ENCODE peak calls at places on chromosomes 2 and 18, in six cellular contexts. O is astrocyte of the cerebellum, D is cardiac muscle cell, N is PC-9, G is B cell, C is GM23338. I is an unnamed sample.

GRCh38 chr2:38685116-38685735 is 19.3 kb downstream of the GALM start:
- DNase-seq in G (no peak), N (no peak), C (no peak), O (no peak), D (peak), I (no peak)

GRCh38 chr2:99066075-99066557 is 75.4 kb upstream of the C2orf15 start:
- DNase-seq in N (peak), O (peak), C (peak), G (no peak), D (peak), I (no peak)

GRCh38 chr2:157696036-157696435 is 67.4 kb upstream of the ACVR1C start:
- DNase-seq in O (no peak), D (no peak), G (no peak), C (no peak), N (no peak), I (no peak)

GRCh38 chr2:149612122-149612521 is 24.5 kb upstream of the MMADHC start:
- DNase-seq in G (no peak), D (peak), C (no peak), N (no peak), O (peak), I (no peak)

GRCh38 chr2:223519471-223519870 is 82.7 kb downstream of the SCG2 start:
- DNase-seq in N (no peak), D (no peak), G (no peak), O (no peak), C (no peak), I (no peak)

GRCh38 chr2:54656863-54657262 is 66.6 kb upstream of the EML6 start:
- DNase-seq in D (no peak), O (no peak), C (no peak), G (no peak), N (no peak), I (no peak)

GRCh38 chr18:5571592-5571991 is 27.8 kb upstream of the EPB41L3 start:
- DNase-seq in C (no peak), G (no peak), O (no peak), N (no peak), D (no peak), I (no peak)

GRCh38 chr2:121626777-121627524 is 22.3 kb downstream of the CLASP1 start:
- DNase-seq in C (no peak), D (peak), N (no peak), O (peak), G (no peak), I (no peak)

GRCh38 chr2:15949126-15949525 is 8.8 kb downstream of the MYCN start:
- DNase-seq in C (no peak), O (no peak), N (no peak), G (no peak), D (no peak), I (no peak)

GRCh38 chr2:20365249-20365817 is 14.7 kb upstream of the PUM2 start:
- DNase-seq in D (peak), O (no peak), C (no peak), G (no peak), N (peak), I (peak)

GRCh38 chr2:191209346-191209745 is 35.9 kb upstream of the MYO1B start:
- DNase-seq in G (no peak), D (peak), N (no peak), O (no peak), C (no peak), I (no peak)

GRCh38 chr2:229174794-229175529 is 96.1 kb downstream of the PID1 start:
- DNase-seq in O (no peak), G (no peak), N (no peak), D (peak), C (no peak), I (no peak)

GRCh38 chr2:141035846-141036420 is 1094.9 kb downstream of the LRP1B start:
- DNase-seq in N (no peak), O (no peak), D (no peak), C (peak), G (no peak), I (no peak)

GRCh38 chr2:176461686-176462376 is 192.6 kb downstream of the MTX2 start:
- DNase-seq in D (peak), C (no peak), N (no peak), G (no peak), O (peak), I (no peak)

GRCh38 chr2:188382107-188382506 is 90.4 kb downstream of the GULP1 start:
- DNase-seq in D (peak), O (no peak), N (no peak), G (no peak), C (no peak), I (no peak)

GRCh38 chr2:124027182-124027581 is 2.1 kb downstream of the CNTNAP5 start:
- DNase-seq in C (peak), N (no peak), D (peak), O (no peak), G (no peak), I (peak)

GRCh38 chr18:55925772-55926171 is 337.8 kb upstream of the TCF4 start:
- DNase-seq in D (no peak), N (no peak), G (no peak), O (no peak), C (no peak), I (no peak)

GRCh38 chr2:176534798-176535479 is 265.7 kb downstream of the MTX2 start:
- DNase-seq in D (peak), C (no peak), G (no peak), N (no peak), O (no peak), I (no peak)

GRCh38 chr18:36328916-36329315 is 31.4 kb downstream of the FHOD3 start:
- DNase-seq in G (no peak), D (no peak), C (no peak), O (no peak), N (no peak), I (no peak)

GRCh38 chr2:190235551-190235950 is 84.1 kb downstream of the HIBCH start:
- DNase-seq in D (no peak), N (no peak), O (no peak), G (no peak), C (no peak), I (no peak)

GRCh38 chr2:170917957-170918356 is 11.1 kb upstream of the GORASP2 start:
- DNase-seq in C (no peak), O (no peak), D (no peak), G (no peak), N (no peak), I (no peak)

GRCh38 chr2:31233741-31234689 is at the start of gene EHD3:
- DNase-seq in G (peak), O (peak), C (peak), N (peak), D (peak), I (peak)

GRCh38 chr2:174477772-174478171 is 9.1 kb downstream of the GPR155 start:
- DNase-seq in O (no peak), D (no peak), N (no peak), G (no peak), C (no peak), I (no peak)

GRCh38 chr2:10078001-10078400 is 2.2 kb downstream of the CYS1 start:
- DNase-seq in C (no peak), G (no peak), O (no peak), N (no peak), D (no peak), I (no peak)

GRCh38 chr2:189439342-189439741 is 1.9 kb upstream of the WDR75 start:
- DNase-seq in O (no peak), D (no peak), C (peak), G (no peak), N (no peak), I (no peak)

GRCh38 chr2:239725551-239725890 is 299.6 kb downstream of the NDUFA10 start:
- DNase-seq in C (no peak), G (no peak), D (no peak), N (no peak), O (no peak), I (no peak)

GRCh38 chr18:52504589-52504988 is 164.6 kb downstream of the DCC start:
- DNase-seq in C (no peak), O (no peak), G (no peak), N (no peak), D (no peak), I (no peak)

GRCh38 chr2:241855245-241855887 is 3.3 kb downstream of the PDCD1 start:
- DNase-seq in G (no peak), N (no peak), C (no peak), O (no peak), D (no peak), I (peak)

GRCh38 chr2:127516031-127516430 is 10.3 kb downstream of the IWS1 start:
- DNase-seq in G (no peak), N (no peak), O (peak), D (peak), C (no peak), I (no peak)

GRCh38 chr2:54834721-54835120 is 111.3 kb downstream of the EML6 start:
- DNase-seq in G (no peak), O (no peak), N (no peak), D (no peak), C (no peak), I (no peak)

GRCh38 chr2:237392186-237392585 is 21.8 kb downstream of the COL6A3 start:
- DNase-seq in O (no peak), D (no peak), G (no peak), N (no peak), C (no peak), I (no peak)

GRCh38 chr2:26675651-26676255 is 16.8 kb upstream of the KCNK3 start:
- DNase-seq in N (no peak), G (no peak), O (no peak), C (no peak), D (no peak), I (no peak)

GRCh38 chr18:13527256-13527655 is 199.1 kb downstream of the FAM210A start:
- DNase-seq in G (no peak), D (no peak), O (no peak), C (no peak), N (no peak), I (no peak)

GRCh38 chr18:13527730-13528129 is 198.6 kb downstream of the FAM210A start:
- DNase-seq in N (no peak), O (no peak), C (no peak), G (no peak), D (no peak), I (no peak)

GRCh38 chr18:13530215-13530878 is 196.0 kb downstream of the FAM210A start:
- DNase-seq in D (no peak), O (no peak), G (no peak), C (no peak), N (no peak), I (no peak)

GRCh38 chr18:13530879-13531387 is 195.4 kb downstream of the FAM210A start:
- DNase-seq in O (peak), C (peak), G (no peak), D (peak), N (no peak), I (peak)

DNA sequence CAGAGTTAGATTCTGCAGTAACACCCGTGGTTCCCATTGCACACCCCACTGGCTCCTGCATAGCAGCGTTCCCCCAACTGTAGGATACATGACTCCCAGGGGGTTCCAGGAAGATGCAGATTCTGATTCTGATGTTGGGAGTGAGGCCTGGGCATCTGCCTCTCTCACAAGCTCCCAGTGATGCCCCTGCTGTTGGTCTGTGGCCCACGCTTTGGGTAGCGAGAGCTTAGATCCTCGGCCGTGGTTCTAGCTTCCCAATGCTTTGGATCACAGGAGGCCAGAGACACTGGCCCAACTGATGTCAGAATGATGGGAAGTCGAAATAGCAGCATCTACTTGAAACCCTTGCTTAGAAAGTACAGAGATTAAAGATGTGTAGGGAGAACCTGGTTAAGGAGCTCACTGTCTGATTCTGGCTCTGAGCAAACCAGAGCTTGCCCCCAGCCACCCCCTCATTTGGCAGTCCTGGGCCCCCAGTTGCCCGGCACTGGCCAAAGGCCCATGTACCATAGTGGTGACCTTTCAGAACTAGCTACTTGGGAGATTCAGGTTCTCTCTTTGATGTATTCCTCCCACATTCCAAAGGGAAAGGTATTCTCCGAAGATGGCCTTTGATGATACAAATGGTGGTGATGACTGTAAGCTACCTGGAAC is 197.5 kb downstream of the FAM210A start:
- DNase-seq in D (no peak), O (no peak), C (no peak), G (no peak), N (no peak), I (no peak)
- TF ChIP-seq CTCF in D (no peak), O (no peak), C (no peak), G (no peak), N (no peak), I (no peak)

GRCh38 chr2:23953625-23954024 is 13.4 kb downstream of the UBXN2A start:
- DNase-seq in C (no peak), N (no peak), G (no peak), D (no peak), O (no peak), I (no peak)

DNA sequence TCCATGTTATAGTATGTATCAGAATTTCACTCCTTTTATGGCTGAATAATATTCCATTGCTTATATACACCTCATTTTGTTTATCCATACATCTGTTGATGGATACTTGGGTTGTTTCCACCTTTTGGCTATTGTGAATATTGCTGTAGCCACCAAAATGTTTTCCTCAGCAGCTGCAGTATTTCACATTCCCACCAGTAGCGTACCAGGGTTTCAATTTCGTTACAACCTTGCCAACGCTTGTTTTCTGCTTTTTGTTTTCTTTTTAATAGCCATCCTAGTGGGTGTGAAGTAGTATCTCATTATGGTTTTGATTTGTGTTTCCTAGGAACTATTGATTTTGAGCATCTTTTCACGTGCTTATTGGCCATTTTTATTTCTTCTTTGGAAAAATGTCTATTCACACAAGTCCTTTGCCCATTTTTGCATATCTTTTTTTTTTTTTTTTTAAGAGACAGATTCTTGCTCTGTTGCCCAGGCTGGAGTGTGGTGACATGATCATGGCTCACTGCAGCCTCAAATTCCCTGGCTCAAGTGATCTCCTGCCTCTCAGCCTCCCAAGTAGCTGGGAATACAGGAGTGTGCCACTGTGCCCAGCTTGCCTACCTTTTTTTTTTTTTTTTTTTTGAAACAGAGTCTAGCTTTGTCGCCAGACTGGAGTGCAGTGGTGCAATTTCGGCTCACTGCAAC is 14.2 kb downstream of the UBXN2A start:
- DNase-seq in G (no peak), O (no peak), D (peak), C (no peak), N (no peak), I (no peak)
- TF ChIP-seq CTCF in G (no peak), O (peak), D (peak), C (no peak), N (no peak), I (no peak)

DNA sequence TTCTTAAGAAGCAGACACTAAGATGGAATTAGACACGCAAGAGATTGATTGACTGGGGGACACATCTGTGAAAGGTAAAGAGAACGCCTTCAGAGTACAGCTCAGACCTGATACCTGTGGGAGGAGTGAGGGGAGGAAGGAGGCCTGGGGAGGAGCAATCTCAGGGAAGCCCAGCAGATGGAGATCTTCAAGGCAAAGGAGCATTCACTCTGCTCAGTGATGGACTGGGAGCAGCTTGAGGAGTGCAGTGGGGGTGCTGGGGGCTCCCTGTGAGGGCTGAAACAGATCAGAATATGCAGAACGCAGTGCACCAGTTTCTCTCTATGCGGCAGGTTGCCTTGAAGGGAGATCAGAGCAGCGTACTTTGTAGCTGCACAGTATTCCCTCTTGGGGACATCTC is 103.7 kb upstream of the ATP8B1 start:
- DNase-seq in D (no peak), G (no peak), C (peak), O (no peak), N (no peak), I (no peak)
- TF ChIP-seq CTCF in D (no peak), G (no peak), C (peak), O (peak), N (peak), I (no peak)

GRCh38 chr2:117972466-117973123 is 41.3 kb downstream of the CCDC93 start:
- DNase-seq in O (no peak), N (peak), G (no peak), C (no peak), D (peak), I (no peak)
- TF ChIP-seq CTCF in O (no peak), N (no peak), G (no peak), C (no peak), D (peak), I (no peak)

GRCh38 chr2:235497096-235497495 is 3.3 kb downstream of the AGAP1 start:
- DNase-seq in D (no peak), C (no peak), O (no peak), N (no peak), G (no peak), I (no peak)
- TF ChIP-seq CTCF in D (no peak), C (no peak), O (no peak), N (no peak), G (no peak), I (no peak)

I was measured in activated CD8-positive, alpha-beta T cell treated with anti-CD3 and anti-CD28 coated beads for 36 hours.